ENCODE peak calls at places on chromosomes 5 and 9, in five cellular contexts. W is HCT116, D is GM12878, H is K562, I is SK-N-SH. Q is an unnamed sample.

GRCh38 chr9:4603830-4604229 is 58.3 kb upstream of the PLPP6 start:
- DNase-seq in I (no peak), W (no peak), H (no peak), D (no peak), Q (no peak)

GRCh38 chr5:98770158-98770910 is 3.1 kb upstream of the RGMB start:
- DNase-seq in H (no peak), W (no peak), D (no peak), I (peak; percentile 48), Q (no peak)

GRCh38 chr9:81665514-81665838 is 23.9 kb downstream of the TLE1 start:
- DNase-seq in H (no peak), I (no peak), W (no peak), D (no peak), Q (no peak)

GRCh38 chr5:63351164-63351563 is 611.1 kb downstream of the HTR1A start:
- DNase-seq in D (no peak), H (no peak), I (no peak), W (no peak), Q (no peak)

GRCh38 chr5:151130922-151131891 is 26.4 kb downstream of the ANXA6 start:
- DNase-seq in I (no peak), H (no peak), D (no peak), W (no peak), Q (no peak)

GRCh38 chr5:176816043-176816745 is 5.8 kb downstream of the UNC5A start:
- DNase-seq in H (no peak), I (no peak), D (no peak), W (no peak), Q (no peak)

GRCh38 chr5:76941000-76941399 is 11.8 kb upstream of the CRHBP start:
- DNase-seq in H (no peak), I (no peak), D (no peak), W (no peak), Q (no peak)

GRCh38 chr5:5650242-5650641 is 227.8 kb downstream of the ICE1 start:
- DNase-seq in I (no peak), H (no peak), D (no peak), W (no peak), Q (no peak)

GRCh38 chr5:150672237-150672883 is 11.3 kb downstream of the MYOZ3 start:
- DNase-seq in D (no peak), W (no peak), H (no peak), I (peak; percentile 83), Q (no peak)

GRCh38 chr9:16515879-16516289 is 354.6 kb downstream of the BNC2 start:
- DNase-seq in H (no peak), D (no peak), W (no peak), I (no peak), Q (no peak)

GRCh38 chr9:18297532-18297872 is 176.5 kb upstream of the ADAMTSL1 start:
- DNase-seq in D (no peak), W (no peak), I (peak; percentile 20), H (no peak), Q (no peak)

DNA sequence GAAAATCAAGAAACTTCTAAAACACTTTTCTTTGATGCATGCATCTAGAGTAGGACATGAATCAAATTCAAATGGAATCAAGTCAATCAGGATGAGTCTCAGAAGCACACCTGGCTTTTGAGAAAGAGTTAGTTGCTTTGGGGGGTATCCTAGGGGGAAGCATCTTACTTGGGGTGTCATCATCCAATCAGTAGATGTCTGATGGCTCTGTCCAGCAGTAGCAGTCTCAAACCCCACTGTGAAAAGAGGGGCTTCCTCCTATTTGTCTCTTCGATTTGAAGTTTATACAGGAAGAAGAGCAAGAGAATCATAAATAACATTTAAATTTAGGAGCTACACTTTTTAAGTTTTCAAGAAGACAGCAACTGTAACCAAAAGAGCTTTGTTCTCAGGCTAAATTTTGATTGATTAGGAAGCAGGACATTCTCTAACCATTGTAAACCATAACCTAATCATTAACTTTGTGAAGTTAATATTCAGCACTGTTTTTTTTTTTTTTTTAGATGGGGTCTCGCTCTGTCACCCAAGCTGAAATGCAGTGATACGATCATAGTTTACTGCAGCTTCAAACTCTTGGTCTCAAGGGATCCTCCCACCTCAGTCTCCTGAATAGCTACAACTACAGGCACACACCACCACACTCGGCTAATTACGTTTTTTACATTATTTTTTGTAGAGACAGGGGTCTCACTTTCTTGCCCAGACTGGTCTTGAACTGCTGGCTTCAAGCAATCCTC is 614.7 kb downstream of the CSNK1G3 start:
- DNase-seq in W (no peak), H (no peak), D (no peak), I (no peak), Q (no peak)
- TF ChIP-seq SIN3A in W (no peak), H (no peak), D (no peak), I (no peak), Q (no peak)

GRCh38 chr9:20551236-20551635 is 71.1 kb downstream of the MLLT3 start:
- DNase-seq in W (no peak), H (no peak), D (no peak), I (no peak), Q (no peak)
- H3K4me3 ChIP-seq in W (no peak overlapping the region), H (no peak overlapping the region), D (no peak overlapping the region), I (no peak overlapping the region), Q (no peak overlapping the region)

DNA sequence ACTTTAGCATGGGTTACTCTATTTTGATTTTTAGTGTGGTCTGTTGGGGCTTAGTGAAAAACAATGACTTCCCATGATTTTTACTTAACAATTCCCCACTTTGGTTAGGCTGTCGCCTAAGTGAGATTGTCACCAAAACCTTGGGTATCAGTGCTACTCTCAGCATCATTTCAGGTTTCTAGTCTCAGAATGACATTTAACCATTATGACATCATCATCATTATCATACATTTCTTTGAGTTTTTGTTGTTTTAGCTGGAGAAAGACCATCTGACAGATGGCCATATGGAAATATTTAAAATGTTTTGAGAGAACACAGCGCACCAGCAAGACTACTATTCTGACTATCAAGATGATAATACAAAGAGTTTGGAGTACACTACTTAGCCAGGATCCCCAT is 551.0 kb upstream of the PTPRD start:
- DNase-seq in W (no peak), D (no peak), I (no peak), H (no peak), Q (no peak)
- H3K9me3 ChIP-seq in W (peaks cover 22% of the 10 kb centered on the region), D (no peaks in the 10 kb centered on the region), I (no peaks in the 10 kb centered on the region), H (no peaks in the 10 kb centered on the region), Q (no peaks in the 10 kb centered on the region)

GRCh38 chr5:116766470-116766947 is 191.9 kb upstream of the SEMA6A start:
- DNase-seq in I (no peak), W (peak; percentile 69), H (no peak), D (peak; percentile 70), Q (peak; percentile 42)
- TF ChIP-seq SIN3A in I (no peak), W (no peak), H (no peak), D (no peak), Q (no peak)

GRCh38 chr5:125199373-125199772 is 452.9 kb upstream of the ZNF608 start:
- DNase-seq in H (no peak), D (no peak), I (no peak), W (no peak), Q (no peak)

GRCh38 chr5:125198270-125198974 is 452.0 kb upstream of the ZNF608 start:
- DNase-seq in H (no peak), D (no peak), W (no peak), I (peak; percentile 56), Q (no peak)

GRCh38 chr5:125202353-125202752 is 455.9 kb upstream of the ZNF608 start:
- DNase-seq in I (no peak), W (no peak), D (no peak), H (no peak), Q (no peak)

GRCh38 chr5:125200842-125201373 is 454.5 kb upstream of the ZNF608 start:
- DNase-seq in D (no peak), I (no peak), H (no peak), W (no peak), Q (no peak)

GRCh38 chr5:125199968-125200841 is 453.8 kb upstream of the ZNF608 start:
- DNase-seq in W (no peak), I (peak; percentile 44), D (no peak), H (no peak), Q (no peak)
- H3K4me3 ChIP-seq in W (no peak overlapping the region), I (peak overlapping the region; percentile 37), D (no peak overlapping the region), H (no peak overlapping the region), Q (peak overlapping the region; percentile 33)

DNA sequence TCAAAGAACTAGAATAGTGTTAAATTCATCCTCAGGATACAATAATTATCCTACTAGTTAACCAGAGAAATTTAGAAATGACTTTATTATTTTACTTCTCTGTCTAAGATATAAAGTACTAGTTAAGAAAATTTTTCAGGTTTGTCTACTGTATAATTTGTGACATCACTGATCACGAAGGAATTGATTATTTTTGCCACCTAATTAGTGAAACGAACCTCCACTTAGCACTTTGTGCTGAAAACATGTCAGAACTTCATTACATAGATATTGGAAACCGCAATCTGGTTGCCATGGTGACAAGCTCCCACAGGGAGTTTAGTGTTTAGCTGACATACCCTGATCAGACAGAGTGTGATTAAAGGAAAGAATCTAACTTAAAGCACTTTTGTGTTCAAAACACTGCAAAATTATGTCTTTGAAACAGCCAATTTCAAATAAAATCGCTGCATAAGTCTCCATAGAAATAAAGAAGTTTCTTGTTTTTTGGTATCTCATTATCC is 668.4 kb upstream of the CCNG1 start:
- DNase-seq in I (no peak), W (no peak), D (peak; percentile 9), H (no peak), Q (no peak)
- H3K9me3 ChIP-seq in I (no peaks in the 10 kb centered on the region), W (peaks cover 18% of the 10 kb centered on the region), D (no peaks in the 10 kb centered on the region), H (no peaks in the 10 kb centered on the region), Q (no peaks in the 10 kb centered on the region)

GRCh38 chr9:88198346-88198807 is 60.1 kb upstream of the SPATA31C2 start:
- DNase-seq in I (no peak), H (no peak), W (no peak), D (no peak), Q (peak; percentile 15)

GRCh38 chr9:88196456-88196855 is 58.2 kb upstream of the SPATA31C2 start:
- DNase-seq in W (no peak), H (no peak), I (no peak), D (no peak), Q (no peak)

GRCh38 chr9:88197781-88198345 is 59.6 kb upstream of the SPATA31C2 start:
- DNase-seq in W (no peak), I (peak; percentile 36), H (no peak), D (no peak), Q (peak; percentile 51)

GRCh38 chr9:88193766-88194165 is 55.5 kb upstream of the SPATA31C2 start:
- DNase-seq in H (no peak), D (no peak), I (no peak), W (no peak), Q (no peak)

DNA sequence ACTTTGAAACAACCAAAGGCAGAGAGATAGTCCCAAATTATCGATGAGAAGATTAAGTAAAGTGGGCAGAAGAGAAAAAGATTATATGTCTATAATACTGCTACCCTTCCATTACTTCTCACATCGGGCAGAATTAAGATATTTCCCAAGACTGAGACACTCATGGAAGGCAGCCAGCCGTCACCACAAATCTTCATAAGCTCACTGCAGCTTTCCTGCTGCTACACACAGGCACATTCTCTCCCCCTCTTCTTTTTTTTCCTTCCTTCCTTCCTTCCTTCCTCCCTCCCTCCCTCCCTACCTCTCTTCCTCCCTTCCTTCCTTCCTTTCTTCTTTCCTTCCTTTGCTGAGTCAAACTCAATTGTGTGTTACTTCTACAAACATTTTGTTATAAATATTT is 58.7 kb upstream of the SPATA31C2 start:
- DNase-seq in H (no peak), W (no peak), I (no peak), D (no peak), Q (no peak)
- TF ChIP-seq SIN3A in H (no peak), W (no peak), I (no peak), D (no peak), Q (no peak)